ENCODE peak calls at places on chromosomes 11 and 22, in four cellular contexts. E, O, Q and D are unnamed samples.

GRCh38 chr22:19875531-19876313 is 21.0 kb upstream of the GNB1L start:
- DNase-seq in E (no peak), O (no peak), Q (peak), D (no peak)

GRCh38 chr11:67610302-67610868 is 3.6 kb downstream of the NDUFV1 start:
- DNase-seq in Q (no peak), O (no peak), E (no peak), D (no peak)

GRCh38 chr11:122634507-122634906 is 21.0 kb upstream of the UBASH3B start:
- DNase-seq in Q (peak), E (no peak), O (peak), D (no peak)

GRCh38 chr11:120344302-120345004 is 8.2 kb downstream of the ARHGEF12 start:
- DNase-seq in E (no peak), O (peak), Q (no peak), D (peak)

GRCh38 chr11:26623076-26623666 is 51.1 kb upstream of the MUC15 start:
- DNase-seq in Q (no peak), E (no peak), O (peak), D (no peak)

GRCh38 chr11:63737718-63738117 is 30.9 kb downstream of the ZFTA start:
- DNase-seq in Q (no peak), E (no peak), O (no peak), D (no peak)

GRCh38 chr11:40445391-40445790 is 1014.1 kb downstream of the LRRC4C start:
- DNase-seq in Q (no peak), E (no peak), O (peak), D (no peak)

GRCh38 chr22:23405366-23405851 is 174.7 kb downstream of the IGLL1 start:
- DNase-seq in O (no peak), E (no peak), Q (no peak), D (no peak)

GRCh38 chr11:10500757-10501684 is 40.0 kb downstream of the RNF141 start:
- DNase-seq in E (peak), Q (no peak), O (no peak), D (no peak)